ENCODE peak calls at places on chromosomes 11 and 22, in five cellular contexts. L is psoas muscle, K is tibial nerve, A is sigmoid colon, F is neural progenitor cell. Z is an unnamed sample. For H3K9me3, the result is how much of the 10 kb centered on the place peaks cover.

GRCh38 chr11:62538470-62539237 is 8.0 kb downstream of the AHNAK start:
- DNase-seq in L (no peak), K (no peak), A (no peak), F (no peak), Z (no peak)

GRCh38 chr22:27032121-27032761 is 374.9 kb downstream of the MIAT start:
- DNase-seq in L (peak), K (no peak), A (peak), F (peak), Z (no peak)

GRCh38 chr22:43151251-43152000 is at the start of gene TSPO:
- DNase-seq in L (peak), K (peak), A (peak), F (peak), Z (peak)

GRCh38 chr11:63868399-63869064 is 29.6 kb downstream of the MARK2 start:
- DNase-seq in L (no peak), K (no peak), A (no peak), F (no peak), Z (no peak)

GRCh38 chr11:48012051-48012391 is 31.7 kb downstream of the PTPRJ start:
- DNase-seq in L (no peak), K (no peak), A (peak), F (no peak), Z (no peak)

GRCh38 chr22:27975381-27976013 is 56.4 kb upstream of the PITPNB start:
- DNase-seq in L (no peak), K (no peak), A (no peak), F (no peak), Z (no peak)

GRCh38 chr22:25153961-25154685 is 45.5 kb upstream of the CRYBB3 start:
- DNase-seq in L (peak), K (peak), A (peak), F (peak), Z (no peak)

GRCh38 chr22:26681395-26681821 is 24.0 kb downstream of the MIAT start:
- DNase-seq in L (no peak), K (no peak), A (no peak), F (peak), Z (no peak)

GRCh38 chr11:3217751-3218482 is 696 bp downstream of the MRGPRG start:
- DNase-seq in L (no peak), K (no peak), A (peak), F (no peak), Z (no peak)

GRCh38 chr11:65489706-65490310 is 9.0 kb upstream of the MALAT1 start:
- DNase-seq in L (no peak), K (no peak), A (peak), F (peak), Z (no peak)

GRCh38 chr22:46031561-46031960 is 54.6 kb upstream of the WNT7B start:
- DNase-seq in L (no peak), K (no peak), A (no peak), F (no peak), Z (no peak)

GRCh38 chr22:50282361-50283144 is 12.4 kb upstream of the MAPK11 start:
- DNase-seq in L (no peak), K (no peak), A (no peak), F (no peak), Z (no peak)

GRCh38 chr11:56188602-56189001 is 12.2 kb downstream of the OR5J2 start:
- DNase-seq in L (no peak), K (no peak), A (no peak), F (no peak), Z (no peak)

GRCh38 chr11:56183459-56183858 is 7.0 kb downstream of the OR5J2 start:
- DNase-seq in L (no peak), K (no peak), A (no peak), F (no peak), Z (no peak)
- H3K9me3 ChIP-seq in L (under half), K (under half), A (under half), F (under half), Z (under half)

GRCh38 chr11:97894978-97895377 is 1125.8 kb upstream of the CNTN5 start:
- DNase-seq in L (no peak), K (no peak), A (no peak), F (no peak), Z (no peak)
- H3K9me3 ChIP-seq in L (under half), K (under half), A (under half), F (under half), Z (under half)

DNA sequence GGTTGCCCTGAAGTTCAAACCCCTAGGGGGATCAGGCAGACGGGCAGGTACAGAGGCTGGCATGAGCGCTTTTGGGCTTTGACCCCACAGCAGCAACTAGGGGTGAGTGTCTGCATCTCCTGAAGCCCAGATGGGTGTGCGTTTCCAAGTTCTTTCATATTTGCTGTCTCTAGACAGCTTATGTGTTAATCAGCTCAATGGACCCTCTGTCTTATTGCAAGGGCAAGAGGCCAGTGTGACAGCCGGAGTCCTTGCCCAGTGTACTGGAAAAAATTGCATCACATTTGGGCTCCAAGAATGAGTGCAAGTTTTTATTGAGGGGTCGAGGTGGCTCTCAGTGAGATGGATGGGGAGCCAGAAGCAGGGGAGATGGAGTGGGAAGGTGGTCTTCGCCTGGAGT is 1863.7 kb upstream of the RAG2 start:
- DNase-seq in L (no peak), K (peak), A (no peak), F (no peak), Z (no peak)
- H3K9me3 ChIP-seq in L (under half), K (under half), A (under half), F (under half), Z (under half)

GRCh38 chr22:48905206-48905975 is 922.3 kb downstream of the BRD1 start:
- DNase-seq in L (no peak), K (no peak), A (peak), F (no peak), Z (no peak)
- H3K9me3 ChIP-seq in L (under half), K (under half), A (under half), F (under half), Z (under half)

GRCh38 chr11:54927704-54928103 is 221.1 kb downstream of the OR4A5 start:
- DNase-seq in L (no peak), K (no peak), A (no peak), F (no peak), Z (no peak)

DNA sequence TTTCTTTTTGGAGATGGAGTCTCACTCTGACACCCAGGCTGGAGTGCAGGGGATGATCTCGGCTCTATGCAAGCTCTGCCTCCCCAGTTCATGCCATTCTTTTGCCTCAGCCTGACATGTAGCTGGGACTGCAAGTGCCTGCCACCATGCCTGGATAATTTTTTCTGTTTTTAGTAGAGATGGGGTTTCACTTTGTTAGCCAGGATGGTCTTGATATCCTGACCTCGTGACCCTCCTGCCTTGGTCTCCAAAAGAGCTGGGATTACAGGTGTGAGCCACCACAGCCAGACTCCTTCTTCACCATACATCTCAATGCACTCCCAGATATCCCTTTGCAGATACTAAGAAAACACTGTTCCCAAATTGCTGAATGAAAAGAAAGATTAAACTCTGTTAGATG is 224.3 kb downstream of the OR4A5 start:
- DNase-seq in L (no peak), K (no peak), A (peak), F (no peak), Z (no peak)
- H3K9me3 ChIP-seq in L (half or more), K (half or more), A (under half), F (half or more), Z (under half)

GRCh38 chr22:47193606-47194316 is 431.3 kb downstream of the TBC1D22A start:
- DNase-seq in L (peak), K (no peak), A (peak), F (no peak), Z (no peak)

GRCh38 chr22:47192651-47193437 is 430.4 kb downstream of the TBC1D22A start:
- DNase-seq in L (peak), K (no peak), A (peak), F (no peak), Z (peak)

GRCh38 chr22:47190957-47191323 is 428.5 kb downstream of the TBC1D22A start:
- DNase-seq in L (peak), K (no peak), A (peak), F (no peak), Z (no peak)

GRCh38 chr22:47191630-47192105 is 429.2 kb downstream of the TBC1D22A start:
- DNase-seq in L (no peak), K (no peak), A (no peak), F (no peak), Z (no peak)

GRCh38 chr22:47192106-47192650 is 429.7 kb downstream of the TBC1D22A start:
- DNase-seq in L (peak), K (no peak), A (peak), F (no peak), Z (peak)
- H3K9me3 ChIP-seq in L (under half), K (under half), A (under half), F (under half), Z (under half)